ENCODE peak calls at places on chromosome X, in ten cellular contexts. R, Z, Y, V, F, G, L, M, C and B are unnamed samples.
A peak's percentile ranks its signal among the peaks of the same experiment; 100 is the strongest.

GRCh38 chrX:143319526-143319925 is 197.7 kb downstream of the SPANXN3 start:
- DNase-seq in R (no peak), Z (no peak), Y (no peak), V (no peak), F (no peak), G (no peak), L (no peak), M (no peak), C (no peak), B (no peak)

GRCh38 chrX:9677098-9677739 is 88.4 kb downstream of the GPR143 start:
- DNase-seq in R (no peak), Z (no peak), Y (no peak), V (no peak), F (no peak), G (no peak), L (no peak), M (no peak), C (peak; percentile 1), B (peak; percentile 25)

GRCh38 chrX:18674788-18675735 is 3.2 kb upstream of the RS1 start:
- DNase-seq in R (peak; percentile 81), Z (peak; percentile 70), Y (peak; percentile 78), V (peak; percentile 43), F (peak; percentile 88), G (peak; percentile 81), L (peak; percentile 63), M (peak; percentile 35), C (peak; percentile 66), B (peak; percentile 69)

GRCh38 chrX:127459784-127460183 is 592.4 kb downstream of the ACTRT1 start:
- DNase-seq in R (peak; percentile 1), Z (no peak), Y (no peak), V (no peak), F (no peak), G (peak; percentile 2), L (no peak), M (no peak), C (no peak), B (no peak)

GRCh38 chrX:70960728-70961127 is 29.8 kb upstream of the SLC7A3 start:
- DNase-seq in R (peak; percentile 34), Z (no peak), Y (no peak), V (no peak), F (no peak), G (no peak), L (no peak), M (no peak), C (no peak), B (no peak)

GRCh38 chrX:149504915-149505651 is at the start of gene IDS:
- DNase-seq in R (peak; percentile 84), Z (peak; percentile 84), Y (peak; percentile 85), V (peak; percentile 74), F (peak; percentile 70), G (peak; percentile 64), L (peak; percentile 84), M (peak; percentile 57), C (peak; percentile 85), B (peak; percentile 83)

GRCh38 chrX:103941201-103941975 is 21.0 kb upstream of the TMSB15B start:
- DNase-seq in R (peak; percentile 24), Z (no peak), Y (no peak), V (no peak), F (peak; percentile 18), G (no peak), L (no peak), M (no peak), C (peak; percentile 0), B (no peak)

GRCh38 chrX:1807301-1807731 is 192.5 kb downstream of the ASMT start:
- DNase-seq in R (no peak), Z (no peak), Y (peak; percentile 62), V (no peak), F (no peak), G (peak; percentile 10), L (peak; percentile 94), M (peak; percentile 2), C (no peak), B (no peak)

GRCh38 chrX:154397888-154398667 is at the start of gene RPL10:
- DNase-seq in R (peak; percentile 95), Z (peak; percentile 82), Y (peak; percentile 84), V (peak; percentile 82), F (peak; percentile 79), G (peak; percentile 77), L (peak; percentile 94), M (peak; percentile 87), C (peak; percentile 89), B (peak; percentile 92)

GRCh38 chrX:143854006-143854405 is 29.9 kb upstream of the UBE2NL start:
- DNase-seq in R (no peak), Z (no peak), Y (no peak), V (no peak), F (no peak), G (no peak), L (no peak), M (no peak), C (no peak), B (no peak)

GRCh38 chrX:136193771-136194170 is 46.4 kb downstream of the FHL1 start:
- DNase-seq in R (no peak), Z (peak; percentile 3), Y (no peak), V (no peak), F (no peak), G (no peak), L (no peak), M (no peak), C (no peak), B (no peak)

GRCh38 chrX:41382699-41383645 is 49.0 kb downstream of the DDX3X start:
- DNase-seq in R (no peak), Z (no peak), Y (no peak), V (no peak), F (peak; percentile 54), G (no peak), L (no peak), M (no peak), C (peak; percentile 34), B (no peak)

GRCh38 chrX:103847174-103847870 is 15.3 kb upstream of the RAB9B start:
- DNase-seq in R (no peak), Z (no peak), Y (no peak), V (no peak), F (no peak), G (no peak), L (no peak), M (no peak), C (no peak), B (no peak)

GRCh38 chrX:873016-873415 is 242.4 kb downstream of the SHOX start:
- DNase-seq in R (no peak), Z (no peak), Y (no peak), V (no peak), F (no peak), G (no peak), L (no peak), M (no peak), C (no peak), B (no peak)

GRCh38 chrX:153336988-153337387 is 3.0 kb downstream of the ZNF275 start:
- DNase-seq in R (no peak), Z (no peak), Y (no peak), V (no peak), F (no peak), G (no peak), L (no peak), M (no peak), C (no peak), B (no peak)

GRCh38 chrX:49244207-49244606 is 8.9 kb downstream of the CCDC22 start:
- DNase-seq in R (no peak), Z (no peak), Y (no peak), V (no peak), F (no peak), G (no peak), L (no peak), M (no peak), C (no peak), B (no peak)

GRCh38 chrX:26918633-26919032 is 544.5 kb downstream of the PPP4R3C start:
- DNase-seq in R (peak; percentile 9), Z (no peak), Y (peak; percentile 8), V (no peak), F (no peak), G (no peak), L (no peak), M (no peak), C (no peak), B (no peak)

GRCh38 chrX:54423161-54423888 is 16.9 kb upstream of the TSR2 start:
- DNase-seq in R (no peak), Z (no peak), Y (peak; percentile 13), V (no peak), F (no peak), G (no peak), L (no peak), M (no peak), C (no peak), B (no peak)

GRCh38 chrX:105533951-105534350 is 288.4 kb upstream of the NRK start:
- DNase-seq in R (no peak), Z (no peak), Y (no peak), V (no peak), F (no peak), G (no peak), L (no peak), M (no peak), C (no peak), B (no peak)

GRCh38 chrX:68732906-68733493 is 85.5 kb downstream of the STARD8 start:
- DNase-seq in R (peak; percentile 52), Z (peak; percentile 45), Y (peak; percentile 79), V (peak; percentile 37), F (peak; percentile 55), G (peak; percentile 58), L (peak; percentile 46), M (peak; percentile 21), C (peak; percentile 26), B (peak; percentile 22)

GRCh38 chrX:17738737-17739535 is 1.6 kb downstream of the SCML1 start:
- DNase-seq in R (no peak), Z (no peak), Y (no peak), V (no peak), F (no peak), G (no peak), L (no peak), M (no peak), C (no peak), B (no peak)